ENCODE peak calls at places on chromosomes 12 and 14, in ten cellular contexts. T is GM04504; B is pancreas; W is heart right ventricle; R is NCI-H1417; H is stimulated activated CD4-positive, alpha-beta T cell treated with anti-CD3 and anti-CD28 coated beads, Interleukin-2, amount 100 ng/mL, for 4 hours; P is SW480; V is activated CD4-positive, alpha-beta T cell treated with anti-CD3 and anti-CD28 coated beads for 4 hours; S is HepG2; X is activated CD8-positive, alpha-beta memory T cell treated with anti-CD3 and anti-CD28 coated beads, Interleukin-2, amount 50 U/mL, for 4 hours. G is an unnamed sample.

GRCh38 chr14:102893452-102893851 is 29.0 kb upstream of the AMN start:
- DNase-seq in P (no peak), B (no peak), S (no peak), H (no peak), V (no peak), T (peak), W (no peak), R (no peak), X (no peak), G (peak)

GRCh38 chr14:100788517-100789365 is 37.2 kb upstream of the MEG3 start:
- DNase-seq in H (no peak), X (no peak), W (no peak), T (no peak), S (peak), P (no peak), B (peak), V (no peak), R (no peak), G (peak)

GRCh38 chr14:68937790-68938514 is 41.1 kb downstream of the ACTN1 start:
- DNase-seq in B (peak), H (peak), S (no peak), X (peak), W (peak), P (peak), V (peak), R (peak), T (no peak), G (no peak)

GRCh38 chr12:1878214-1878613 is 40.2 kb downstream of the CACNA2D4 start:
- DNase-seq in H (no peak), T (no peak), W (no peak), B (no peak), S (no peak), P (no peak), V (no peak), R (no peak), X (no peak), G (no peak)

GRCh38 chr14:94366146-94366887 is 22.1 kb downstream of the SERPINA1 start:
- DNase-seq in T (no peak), V (no peak), W (no peak), R (no peak), H (no peak), S (no peak), P (no peak), B (no peak), X (no peak), G (peak)

GRCh38 chr12:116421785-116422538 is 137.2 kb upstream of the MAP1LC3B2 start:
- DNase-seq in R (no peak), X (no peak), V (no peak), P (no peak), H (no peak), T (no peak), B (no peak), W (no peak), S (no peak), G (no peak)

GRCh38 chr12:132197581-132198281 is 53.5 kb downstream of the NOC4L start:
- DNase-seq in V (no peak), X (no peak), R (no peak), T (no peak), W (peak), B (peak), S (no peak), H (no peak), P (no peak), G (no peak)

GRCh38 chr12:94305293-94305957 is 154.2 kb downstream of the CEP83 start:
- DNase-seq in X (no peak), B (no peak), V (peak), S (peak), H (peak), T (no peak), P (no peak), W (no peak), R (peak), G (no peak)

GRCh38 chr12:114961491-114961890 is 277.5 kb upstream of the TBX3 start:
- DNase-seq in V (no peak), P (no peak), S (no peak), W (no peak), B (no peak), R (no peak), H (no peak), X (no peak), T (no peak), G (no peak)

GRCh38 chr12:93322784-93323183 is 54.9 kb upstream of the NUDT4 start:
- DNase-seq in S (no peak), T (no peak), B (no peak), V (no peak), W (no peak), P (peak), R (no peak), X (no peak), H (no peak), G (no peak)

GRCh38 chr12:27382126-27382795 is 49.6 kb downstream of the BMAL2 start:
- DNase-seq in B (no peak), R (no peak), T (peak), P (no peak), H (no peak), X (no peak), W (no peak), S (no peak), V (no peak), G (no peak)

GRCh38 chr14:68881396-68881795 is 88.5 kb upstream of the ZFP36L1 start:
- DNase-seq in R (no peak), H (no peak), X (no peak), B (no peak), T (no peak), W (no peak), S (no peak), V (no peak), P (no peak), G (no peak)

GRCh38 chr12:51087818-51088217 is 4.4 kb upstream of the CSRNP2 start:
- DNase-seq in V (no peak), W (no peak), B (no peak), R (no peak), P (no peak), T (no peak), H (no peak), S (no peak), X (no peak), G (no peak)

GRCh38 chr12:2003676-2004112 is 563 bp downstream of the DCP1B start:
- DNase-seq in X (no peak), B (no peak), W (no peak), S (no peak), P (peak), T (no peak), V (no peak), H (no peak), R (no peak), G (no peak)

GRCh38 chr14:51323492-51323891 is 83.4 kb downstream of the TMX1 start:
- DNase-seq in H (no peak), S (no peak), R (no peak), W (no peak), V (no peak), X (no peak), T (no peak), P (no peak), B (no peak), G (no peak)

GRCh38 chr14:50139192-50139591 is 22.8 kb upstream of the VCPKMT start:
- DNase-seq in W (no peak), T (no peak), R (no peak), H (no peak), B (no peak), X (no peak), P (no peak), S (no peak), V (no peak), G (peak)

GRCh38 chr12:122081697-122082221 is 3.2 kb downstream of the MLXIP start:
- DNase-seq in W (peak), T (no peak), H (no peak), B (no peak), S (no peak), V (no peak), P (no peak), X (no peak), R (no peak), G (peak)

GRCh38 chr14:91111443-91111842 is 2.4 kb upstream of the DGLUCY start:
- DNase-seq in H (no peak), T (no peak), S (no peak), X (no peak), W (no peak), B (no peak), R (no peak), P (no peak), V (no peak), G (no peak)

GRCh38 chr14:51609251-51609986 is 42.3 kb upstream of the FRMD6 start:
- DNase-seq in X (no peak), T (no peak), R (no peak), H (no peak), S (no peak), B (no peak), W (no peak), V (no peak), P (peak), G (no peak)

GRCh38 chr14:20278414-20278813 is 27.3 kb downstream of the TTC5 start:
- DNase-seq in H (no peak), T (no peak), P (no peak), X (no peak), R (peak), S (no peak), W (peak), V (no peak), B (no peak), G (peak)

GRCh38 chr12:1041478-1041877 is 50.5 kb downstream of the ERC1 start:
- DNase-seq in V (no peak), R (no peak), S (no peak), T (no peak), X (no peak), H (no peak), B (no peak), P (no peak), W (no peak), G (no peak)

GRCh38 chr14:60317609-60318008 is 68.6 kb downstream of the PPM1A start:
- DNase-seq in T (no peak), W (no peak), P (no peak), S (no peak), X (no peak), B (no peak), V (no peak), R (peak), H (no peak), G (no peak)

GRCh38 chr14:34797747-34798583 is 77.2 kb downstream of the BAZ1A start:
- DNase-seq in T (no peak), W (no peak), X (no peak), S (peak), P (no peak), V (no peak), R (peak), H (no peak), B (no peak), G (no peak)

GRCh38 chr12:45342171-45342570 is 126.3 kb downstream of the ANO6 start:
- DNase-seq in X (no peak), B (no peak), R (no peak), H (no peak), S (no peak), V (no peak), W (no peak), T (no peak), P (no peak), G (no peak)

GRCh38 chr12:7345232-7345631 is 41.4 kb downstream of the ACSM4 start:
- DNase-seq in P (no peak), S (no peak), B (no peak), H (no peak), W (no peak), V (no peak), T (no peak), R (no peak), X (no peak), G (peak)

GRCh38 chr12:63844391-63845341 is at the start of gene SRGAP1:
- DNase-seq in X (no peak), H (no peak), T (no peak), S (peak), R (peak), P (peak), V (no peak), W (peak), B (peak), G (peak)

GRCh38 chr12:20748198-20748597 is 53.1 kb downstream of the SLCO1C1 start:
- DNase-seq in P (no peak), X (no peak), V (no peak), T (no peak), W (no peak), H (no peak), R (no peak), S (no peak), B (no peak), G (no peak)

GRCh38 chr12:69392146-69392928 is 32.8 kb downstream of the YEATS4 start:
- DNase-seq in B (no peak), W (no peak), H (no peak), X (no peak), R (no peak), P (no peak), T (no peak), V (no peak), S (no peak), G (no peak)

GRCh38 chr14:94449930-94450329 is 2.7 kb downstream of the SERPINA11 start:
- DNase-seq in X (no peak), P (no peak), R (no peak), S (no peak), B (no peak), W (no peak), H (no peak), T (no peak), V (no peak), G (no peak)

GRCh38 chr12:93380480-93381121 is 2.9 kb downstream of the NUDT4 start:
- DNase-seq in V (no peak), R (no peak), P (no peak), X (no peak), S (peak), T (no peak), B (no peak), W (no peak), H (no peak), G (peak)

GRCh38 chr12:49974231-49974675 is 1.5 kb downstream of the AQP6 start:
- DNase-seq in V (no peak), S (peak), P (peak), B (peak), H (no peak), X (no peak), R (no peak), W (peak), T (peak), G (peak)

GRCh38 chr12:106712768-106713167 is 61.7 kb upstream of the RIC8B start:
- DNase-seq in S (no peak), H (no peak), R (no peak), B (no peak), X (no peak), W (no peak), T (no peak), V (no peak), P (no peak), G (no peak)

GRCh38 chr12:115710104-115710564 is 567.4 kb downstream of the MED13L start:
- DNase-seq in T (peak), W (peak), V (no peak), S (no peak), H (no peak), B (no peak), R (no peak), X (no peak), P (no peak), G (no peak)

GRCh38 chr12:88242161-88242925 is 100.2 kb downstream of the TMTC3 start:
- DNase-seq in R (no peak), X (no peak), B (no peak), S (no peak), T (peak), W (no peak), H (no peak), P (peak), V (no peak), G (no peak)

GRCh38 chr12:129973236-129973961 is 69.6 kb upstream of the TMEM132D start:
- DNase-seq in S (no peak), X (no peak), P (no peak), V (no peak), T (no peak), H (no peak), B (no peak), R (no peak), W (no peak), G (no peak)

GRCh38 chr12:30925607-30926242 is 823 bp upstream of the TSPAN11 start:
- DNase-seq in S (no peak), X (no peak), R (no peak), H (no peak), T (no peak), B (no peak), W (no peak), V (no peak), P (no peak), G (no peak)

GRCh38 chr14:90483551-90483950 is 86.7 kb downstream of the CALM1 start:
- DNase-seq in W (no peak), H (peak), B (peak), T (no peak), R (peak), S (no peak), V (peak), X (peak), P (peak), G (peak)